ENCODE peak calls at places on chromosomes 6 and 20, in four cellular contexts. R is SJSA1; D is CD8-positive, alpha-beta memory T cell; Z is Panc1. F is an unnamed sample. For H3K36me3, the result is how much of the 10 kb centered on the place peaks cover.

GRCh38 chr6:33298773-33299236 is at the start of gene RGL2:
- DNase-seq in Z (no peak), D (no peak), R (no peak), F (peak)

GRCh38 chr20:53933232-53933846 is 137.1 kb downstream of the BCAS1 start:
- DNase-seq in R (no peak), D (no peak), Z (no peak), F (no peak)

GRCh38 chr20:53685070-53685595 is 91.5 kb upstream of the ZNF217 start:
- DNase-seq in R (no peak), Z (no peak), D (no peak), F (no peak)

GRCh38 chr6:142395768-142396231 is 94.0 kb downstream of the ADGRG6 start:
- DNase-seq in Z (no peak), R (no peak), D (peak), F (no peak)

GRCh38 chr6:27248783-27249182 is 1.3 kb downstream of the PRSS16 start:
- DNase-seq in Z (no peak), R (no peak), D (no peak), F (no peak)

GRCh38 chr6:168044521-168045130 is 34.4 kb downstream of the FRMD1 start:
- DNase-seq in R (no peak), D (no peak), Z (no peak), F (no peak)

GRCh38 chr6:87375315-87375714 is 30.7 kb downstream of the C6orf163 start:
- DNase-seq in Z (no peak), R (no peak), D (no peak), F (no peak)

GRCh38 chr20:14612389-14612788 is 275.0 kb upstream of the FLRT3 start:
- DNase-seq in Z (no peak), R (no peak), D (no peak), F (no peak)

GRCh38 chr6:45923831-45924391 is 91.7 kb downstream of the CLIC5 start:
- DNase-seq in Z (no peak), D (no peak), R (peak), F (no peak)

GRCh38 chr6:10421508-10422281 is 6.8 kb upstream of the TFAP2A start:
- DNase-seq in R (no peak), Z (no peak), D (no peak), F (no peak)

GRCh38 chr6:139778113-139778512 is 403.7 kb upstream of the CITED2 start:
- DNase-seq in D (no peak), R (no peak), Z (no peak), F (no peak)

GRCh38 chr6:29926081-29926794 is 16.1 kb upstream of the HLA-A start:
- DNase-seq in R (peak), D (peak), Z (no peak), F (peak)

GRCh38 chr20:57613481-57613921 is 6.7 kb downstream of the ZBP1 start:
- DNase-seq in R (no peak), Z (no peak), D (no peak), F (no peak)

GRCh38 chr6:11171952-11172351 is 60.4 kb upstream of the ERVFRD-1 start:
- DNase-seq in Z (no peak), D (no peak), R (no peak), F (no peak)

GRCh38 chr20:44837949-44838348 is 27.6 kb upstream of the RIMS4 start:
- DNase-seq in D (no peak), R (no peak), Z (no peak), F (no peak)

GRCh38 chr20:20395856-20396600 is 28.1 kb downstream of the INSM1 start:
- DNase-seq in R (no peak), D (no peak), Z (no peak), F (no peak)

GRCh38 chr20:8578191-8578690 is 446.2 kb downstream of the PLCB1 start:
- DNase-seq in Z (no peak), D (no peak), R (no peak), F (no peak)

GRCh38 chr20:57231951-57232428 is 34.5 kb downstream of the BMP7 start:
- DNase-seq in R (no peak), Z (no peak), D (no peak), F (no peak)

GRCh38 chr20:51029556-51029955 is 6.6 kb upstream of the KCNG1 start:
- DNase-seq in R (no peak), D (no peak), Z (no peak), F (no peak)

GRCh38 chr20:57985278-57985677 is 243.2 kb downstream of the ANKRD60 start:
- DNase-seq in D (no peak), Z (no peak), R (no peak), F (no peak)

GRCh38 chr6:41965429-41966213 is 24.0 kb upstream of the CCND3 start:
- DNase-seq in D (no peak), Z (no peak), R (no peak), F (no peak)

GRCh38 chr6:3478341-3478740 is 21.5 kb upstream of the SLC22A23 start:
- DNase-seq in R (no peak), D (no peak), Z (no peak), F (no peak)

GRCh38 chr6:21533678-21534077 is 59.9 kb upstream of the SOX4 start:
- DNase-seq in R (no peak), D (no peak), Z (no peak), F (no peak)

GRCh38 chr20:15584507-15584906 is 988.7 kb downstream of the KIF16B start:
- DNase-seq in D (no peak), R (no peak), Z (no peak), F (no peak)

GRCh38 chr6:133300896-133301295 is 59.7 kb downstream of the EYA4 start:
- DNase-seq in D (no peak), R (no peak), Z (no peak), F (no peak)

DNA sequence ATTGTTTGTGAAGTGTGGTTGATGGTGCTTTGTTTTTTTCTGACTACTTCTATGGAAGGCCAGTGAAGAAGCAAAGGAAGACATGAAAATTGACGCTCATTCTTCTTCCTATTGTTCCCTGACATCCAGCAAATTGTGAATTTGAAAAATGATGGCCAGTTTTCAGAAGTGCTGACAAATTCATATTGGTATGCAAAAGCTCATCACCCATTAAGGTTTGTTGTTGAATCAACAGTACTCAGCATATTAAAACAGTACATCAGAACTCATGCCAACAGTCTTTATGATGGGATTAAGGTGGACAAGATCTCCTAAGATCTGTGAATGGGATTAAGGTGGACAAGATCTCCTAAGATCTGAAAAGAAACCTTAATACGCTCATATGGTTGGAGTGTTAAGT is 1.0 kb upstream of the MTG2 start:
- DNase-seq in Z (no peak), D (no peak), R (no peak), F (no peak)
- H3K27ac ChIP-seq in Z (peak), D (peak), R (no peak), F (no peak)

DNA sequence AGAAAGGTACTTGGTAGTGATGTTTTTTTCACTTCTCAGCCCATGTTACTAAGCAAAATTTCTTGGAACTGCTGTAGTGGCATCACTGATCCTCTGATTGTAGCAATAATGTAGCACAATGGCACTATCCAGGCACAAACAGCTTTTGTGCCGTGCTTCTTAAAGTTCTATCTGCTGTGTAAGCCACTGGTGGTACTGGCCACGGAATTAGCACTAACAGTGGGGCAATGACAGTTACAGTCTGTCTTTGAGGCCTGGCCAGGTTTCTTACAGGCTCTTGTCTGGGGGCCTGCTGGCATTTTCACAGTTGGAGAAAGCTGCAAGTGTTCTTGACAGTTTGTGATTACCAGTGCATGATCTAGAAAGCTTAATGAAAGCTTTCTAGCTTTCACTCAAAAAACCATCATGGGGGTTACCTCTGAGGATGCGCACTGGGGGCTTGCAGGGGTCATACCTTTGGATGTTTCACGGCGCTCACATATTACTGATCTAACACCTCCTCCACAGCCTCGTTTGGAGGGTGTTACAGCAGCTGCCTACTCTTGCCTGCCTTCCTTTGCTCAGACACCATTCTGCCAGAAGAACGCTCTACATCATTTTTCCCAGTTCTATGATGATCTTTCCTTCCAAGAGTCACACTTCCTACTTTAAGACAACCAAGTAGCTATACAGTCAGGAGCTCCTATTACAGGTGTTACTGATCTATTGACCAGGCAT is 58.4 kb upstream of the ARMH2 start:
- DNase-seq in D (no peak), R (no peak), Z (no peak), F (no peak)
- H3K36me3 ChIP-seq in D (half or more), R (under half), Z (under half), F (half or more)

DNA sequence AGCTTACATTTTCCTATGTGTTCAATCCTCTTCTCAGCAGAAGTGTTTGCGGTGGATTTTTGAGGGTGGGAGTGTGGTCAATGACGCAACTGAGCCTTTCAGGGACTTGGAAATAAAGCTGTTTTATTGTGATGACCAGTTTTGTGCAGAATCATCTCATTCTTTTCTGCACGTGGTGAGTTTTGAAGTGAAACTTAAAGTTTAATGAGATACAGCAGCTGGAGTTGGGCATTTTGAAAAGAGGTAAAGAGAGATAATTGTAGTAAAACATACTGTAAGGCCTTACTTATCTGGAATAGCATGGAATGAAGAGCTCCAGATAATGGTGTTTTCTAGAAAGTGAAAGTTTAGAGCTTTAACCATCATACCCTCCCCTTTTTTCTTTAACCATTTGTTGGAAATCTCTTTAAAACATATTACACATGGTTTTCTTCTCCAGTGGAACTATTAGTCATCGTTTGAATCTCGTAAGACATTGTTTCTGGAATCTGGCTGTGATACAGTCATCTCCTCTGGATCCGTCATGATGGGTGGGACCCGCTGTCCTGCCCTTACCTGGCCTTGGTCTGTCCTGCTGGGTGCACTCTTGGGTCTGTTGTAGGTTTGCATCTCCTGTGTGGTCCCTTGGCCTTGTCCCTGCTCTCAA is 29.6 kb downstream of the UST start:
- DNase-seq in D (no peak), Z (no peak), R (peak), F (no peak)
- H3K4me3 ChIP-seq in D (no peak), Z (no peak), R (no peak), F (no peak)

GRCh38 chr6:156808287-156808686 is 31.1 kb downstream of the ARID1B start:
- DNase-seq in R (no peak), Z (no peak), D (no peak), F (no peak)
- H3K27ac ChIP-seq in R (no peak), Z (no peak), D (no peak), F (no peak)

GRCh38 chr20:62809530-62810428 is 5.1 kb downstream of the OGFR start:
- DNase-seq in D (no peak), Z (no peak), R (no peak), F (no peak)
- H3K36me3 ChIP-seq in D (under half), Z (under half), R (half or more), F (half or more)

GRCh38 chr20:1800777-1801176 is 94.4 kb upstream of the SIRPA start:
- DNase-seq in R (no peak), D (no peak), Z (no peak), F (no peak)

GRCh38 chr20:1800180-1800579 is 95.0 kb upstream of the SIRPA start:
- DNase-seq in D (no peak), R (no peak), Z (no peak), F (no peak)

GRCh38 chr20:1802385-1803215 is 92.6 kb upstream of the SIRPA start:
- DNase-seq in R (peak), Z (no peak), D (no peak), F (no peak)

GRCh38 chr20:1803216-1804128 is 91.7 kb upstream of the SIRPA start:
- DNase-seq in Z (no peak), D (no peak), R (no peak), F (no peak)

GRCh38 chr20:1801551-1801950 is 93.7 kb upstream of the SIRPA start:
- DNase-seq in R (no peak), D (no peak), Z (no peak), F (no peak)
- H3K4me3 ChIP-seq in R (no peak), D (no peak), Z (no peak), F (no peak)

GRCh38 chr6:169726049-169726400 is 1.7 kb upstream of the PHF10 start:
- DNase-seq in D (no peak), R (no peak), Z (no peak), F (no peak)
- H3K27ac ChIP-seq in D (no peak), R (no peak), Z (no peak), F (no peak)

DNA sequence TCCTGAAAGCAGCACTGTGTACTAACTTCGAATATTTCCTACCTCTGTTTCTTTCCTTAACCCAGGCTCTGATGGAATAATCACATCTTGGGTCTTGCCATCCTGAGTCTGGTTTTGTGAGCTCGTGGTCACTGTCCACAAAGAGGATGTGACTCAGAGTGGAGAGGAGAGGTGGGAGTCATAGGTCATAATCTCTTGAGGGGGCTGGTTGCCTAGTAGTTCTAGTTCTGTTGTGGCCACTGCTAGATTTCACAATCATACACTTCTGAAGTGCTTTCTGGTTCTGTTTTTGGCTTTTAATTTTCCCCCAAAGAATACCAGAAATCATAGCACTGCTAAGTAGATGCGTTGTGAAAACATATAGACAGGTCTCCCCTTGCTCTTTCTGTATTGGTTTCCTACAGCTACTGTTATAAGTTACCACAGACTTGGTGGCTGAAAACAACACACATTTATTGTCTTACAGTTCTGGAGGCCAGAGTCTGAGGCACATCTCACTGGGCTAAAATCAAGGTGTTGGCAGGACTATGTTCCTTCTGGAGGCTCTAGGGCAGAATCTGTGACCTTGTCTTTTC is 102.8 kb downstream of the NRSN1 start:
- DNase-seq in D (no peak), Z (no peak), R (no peak), F (no peak)
- H3K36me3 ChIP-seq in D (under half), Z (under half), R (under half), F (under half)